ENCODE peak calls at places on chromosomes 12 and 14, in nine cellular contexts. One of them, this sample, is unnamed.

GRCh38 chr14:60722163-60722835 is 1.9 kb downstream of the SIX4 start:
- DNase-seq in adipocyte: peak; percentile 87
- DNase-seq in lower lobe of right lung: peak; percentile 47
- DNase-seq in lung: peak; percentile 31
- DNase-seq in Caco-2: peak; percentile 66
- DNase-seq in A549: peak; percentile 50
- DNase-seq in heart right ventricle: peak; percentile 17
- DNase-seq in body of pancreas: peak; percentile 73
- DNase-seq in breast epithelium: no peak
- DNase-seq in this sample: peak; percentile 78

GRCh38 chr14:68397371-68397779 is 395.5 kb downstream of the ZFP36L1 start:
- DNase-seq in adipocyte: no peak
- DNase-seq in breast epithelium: no peak
- DNase-seq in Caco-2: peak; percentile 32
- DNase-seq in lower lobe of right lung: peak; percentile 89
- DNase-seq in heart right ventricle: peak; percentile 35
- DNase-seq in body of pancreas: peak; percentile 25
- DNase-seq in A549: no peak
- DNase-seq in lung: peak; percentile 77
- DNase-seq in this sample: peak; percentile 81

GRCh38 chr12:11085419-11085818 is 6.7 kb downstream of the TAS2R43 start:
- DNase-seq in breast epithelium: no peak
- DNase-seq in heart right ventricle: no peak
- DNase-seq in body of pancreas: no peak
- DNase-seq in Caco-2: no peak
- DNase-seq in lung: no peak
- DNase-seq in adipocyte: no peak
- DNase-seq in A549: no peak
- DNase-seq in lower lobe of right lung: no peak
- DNase-seq in this sample: no peak

GRCh38 chr12:26176725-26177124 is 18.6 kb upstream of the SSPN start:
- DNase-seq in A549: no peak
- DNase-seq in adipocyte: no peak
- DNase-seq in breast epithelium: no peak
- DNase-seq in lung: no peak
- DNase-seq in Caco-2: no peak
- DNase-seq in lower lobe of right lung: no peak
- DNase-seq in heart right ventricle: no peak
- DNase-seq in body of pancreas: no peak
- DNase-seq in this sample: no peak

GRCh38 chr12:102334765-102335164 is 137.1 kb upstream of the PMCH start:
- DNase-seq in adipocyte: no peak
- DNase-seq in lower lobe of right lung: no peak
- DNase-seq in A549: no peak
- DNase-seq in breast epithelium: no peak
- DNase-seq in heart right ventricle: no peak
- DNase-seq in body of pancreas: no peak
- DNase-seq in lung: no peak
- DNase-seq in Caco-2: no peak
- DNase-seq in this sample: no peak

GRCh38 chr14:75487155-75487671 is 35.1 kb upstream of the BATF start:
- DNase-seq in adipocyte: no peak
- DNase-seq in lung: peak; percentile 5
- DNase-seq in body of pancreas: no peak
- DNase-seq in lower lobe of right lung: no peak
- DNase-seq in heart right ventricle: no peak
- DNase-seq in breast epithelium: no peak
- DNase-seq in A549: no peak
- DNase-seq in Caco-2: no peak
- DNase-seq in this sample: no peak

GRCh38 chr14:69059658-69060648 is 80.9 kb upstream of the ACTN1 start:
- DNase-seq in lung: peak; percentile 55
- DNase-seq in lower lobe of right lung: no peak
- DNase-seq in body of pancreas: peak; percentile 25
- DNase-seq in adipocyte: peak; percentile 93
- DNase-seq in breast epithelium: no peak
- DNase-seq in Caco-2: no peak
- DNase-seq in A549: peak; percentile 67
- DNase-seq in heart right ventricle: no peak
- DNase-seq in this sample: no peak

GRCh38 chr12:72077111-72077820 is 138.6 kb downstream of the TPH2 start:
- DNase-seq in lower lobe of right lung: no peak
- DNase-seq in breast epithelium: no peak
- DNase-seq in heart right ventricle: no peak
- DNase-seq in Caco-2: no peak
- DNase-seq in adipocyte: no peak
- DNase-seq in A549: no peak
- DNase-seq in body of pancreas: no peak
- DNase-seq in lung: no peak
- DNase-seq in this sample: no peak

GRCh38 chr12:6771091-6771495 is 1.2 kb upstream of the LAG3 start:
- DNase-seq in heart right ventricle: no peak
- DNase-seq in body of pancreas: no peak
- DNase-seq in adipocyte: no peak
- DNase-seq in breast epithelium: no peak
- DNase-seq in lung: no peak
- DNase-seq in Caco-2: no peak
- DNase-seq in A549: no peak
- DNase-seq in lower lobe of right lung: no peak
- DNase-seq in this sample: no peak

GRCh38 chr12:40693503-40693863 is 1.2 kb downstream of the CNTN1 start:
- DNase-seq in adipocyte: no peak
- DNase-seq in lower lobe of right lung: peak; percentile 44
- DNase-seq in breast epithelium: no peak
- DNase-seq in body of pancreas: peak; percentile 40
- DNase-seq in lung: peak; percentile 31
- DNase-seq in heart right ventricle: no peak
- DNase-seq in A549: peak; percentile 77
- DNase-seq in Caco-2: no peak
- DNase-seq in this sample: peak; percentile 58

GRCh38 chr12:98983647-98984046 is 338.6 kb downstream of the APAF1 start:
- DNase-seq in lower lobe of right lung: no peak
- DNase-seq in Caco-2: no peak
- DNase-seq in heart right ventricle: no peak
- DNase-seq in adipocyte: peak; percentile 35
- DNase-seq in lung: no peak
- DNase-seq in breast epithelium: no peak
- DNase-seq in body of pancreas: no peak
- DNase-seq in A549: no peak
- DNase-seq in this sample: no peak

GRCh38 chr14:52325632-52326031 is 11.5 kb downstream of the PTGER2 start:
- DNase-seq in body of pancreas: no peak
- DNase-seq in lung: no peak
- DNase-seq in adipocyte: no peak
- DNase-seq in heart right ventricle: no peak
- DNase-seq in breast epithelium: no peak
- DNase-seq in A549: no peak
- DNase-seq in lower lobe of right lung: no peak
- DNase-seq in Caco-2: no peak
- DNase-seq in this sample: no peak

GRCh38 chr12:3231399-3231876 is 154.3 kb downstream of the TSPAN9 start:
- DNase-seq in breast epithelium: no peak
- DNase-seq in lung: no peak
- DNase-seq in A549: no peak
- DNase-seq in heart right ventricle: no peak
- DNase-seq in Caco-2: no peak
- DNase-seq in lower lobe of right lung: no peak
- DNase-seq in body of pancreas: no peak
- DNase-seq in adipocyte: no peak
- DNase-seq in this sample: no peak

GRCh38 chr14:57831981-57832380 is 33.9 kb downstream of the SLC35F4 start:
- DNase-seq in lower lobe of right lung: no peak
- DNase-seq in adipocyte: no peak
- DNase-seq in heart right ventricle: no peak
- DNase-seq in Caco-2: no peak
- DNase-seq in body of pancreas: no peak
- DNase-seq in A549: no peak
- DNase-seq in lung: no peak
- DNase-seq in breast epithelium: no peak
- DNase-seq in this sample: no peak

GRCh38 chr14:63877594-63877993 is 24.8 kb downstream of the SYNE2 start:
- DNase-seq in body of pancreas: no peak
- DNase-seq in A549: no peak
- DNase-seq in breast epithelium: no peak
- DNase-seq in adipocyte: no peak
- DNase-seq in heart right ventricle: no peak
- DNase-seq in Caco-2: no peak
- DNase-seq in lung: no peak
- DNase-seq in lower lobe of right lung: no peak
- DNase-seq in this sample: no peak

GRCh38 chr14:54730156-54730961 is 163.4 kb downstream of the SAMD4A start:
- DNase-seq in body of pancreas: no peak
- DNase-seq in adipocyte: peak; percentile 72
- DNase-seq in Caco-2: no peak
- DNase-seq in lung: no peak
- DNase-seq in A549: no peak
- DNase-seq in heart right ventricle: no peak
- DNase-seq in lower lobe of right lung: no peak
- DNase-seq in breast epithelium: no peak
- DNase-seq in this sample: no peak

GRCh38 chr12:123479442-123480180 is 21.7 kb downstream of the SNRNP35 start:
- DNase-seq in lower lobe of right lung: no peak
- DNase-seq in body of pancreas: no peak
- DNase-seq in A549: no peak
- DNase-seq in breast epithelium: no peak
- DNase-seq in heart right ventricle: no peak
- DNase-seq in lung: no peak
- DNase-seq in Caco-2: no peak
- DNase-seq in adipocyte: no peak
- DNase-seq in this sample: no peak

DNA sequence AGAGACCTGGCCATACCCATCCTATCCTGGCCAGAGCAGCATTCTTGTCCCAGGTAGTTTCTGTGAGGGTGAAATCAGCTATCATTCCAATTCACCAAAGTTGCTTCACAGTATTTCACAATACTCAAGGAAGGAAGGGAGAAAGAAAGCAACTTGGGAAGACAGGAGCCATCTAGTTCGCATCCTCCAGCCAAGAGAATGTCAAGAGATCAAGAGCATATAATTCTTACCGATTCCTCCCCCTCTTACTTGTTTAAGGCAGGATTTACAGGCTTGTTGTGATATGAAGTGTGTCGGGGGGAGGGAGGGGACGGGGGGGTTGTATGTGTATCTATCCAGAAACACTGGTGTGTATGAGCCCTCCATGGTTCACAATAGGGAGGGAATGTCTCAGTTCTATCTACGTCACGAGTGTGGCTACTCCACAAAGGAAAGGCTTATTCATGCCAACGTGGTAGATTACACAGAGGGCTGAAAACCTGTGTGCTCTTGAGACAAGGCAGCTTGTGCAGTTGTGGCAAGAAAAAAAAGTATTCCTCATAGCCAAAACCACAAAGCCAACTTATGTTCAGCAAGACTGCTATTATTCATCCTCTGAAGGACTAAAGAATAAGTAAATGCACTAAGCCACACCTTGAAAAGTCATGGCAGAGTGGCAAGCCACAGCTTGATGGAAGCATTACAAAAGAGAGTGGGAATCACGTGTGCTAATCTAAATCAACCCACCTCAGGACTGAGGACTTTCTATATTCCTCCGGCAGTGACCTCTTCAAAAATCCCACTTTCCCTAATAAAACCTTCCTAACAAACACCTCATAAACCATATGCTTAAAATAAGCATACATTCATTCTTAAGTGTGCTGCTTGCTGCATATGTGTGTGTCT is 35.0 kb downstream of the CORO1C start:
- DNase-seq in lower lobe of right lung: no peak
- DNase-seq in breast epithelium: no peak
- DNase-seq in body of pancreas: no peak
- DNase-seq in Caco-2: no peak
- DNase-seq in lung: no peak
- DNase-seq in heart right ventricle: no peak
- DNase-seq in A549: no peak
- DNase-seq in adipocyte: peak; percentile 67
- DNase-seq in this sample: no peak
- H3K4me1 ChIP-seq in lower lobe of right lung: peaks cover 54% of the 10 kb centered on the region
- H3K4me1 ChIP-seq in breast epithelium: peaks cover 27% of the 10 kb centered on the region
- H3K4me1 ChIP-seq in body of pancreas: peaks cover 11% of the 10 kb centered on the region
- H3K4me1 ChIP-seq in Caco-2: peaks cover 17% of the 10 kb centered on the region
- H3K4me1 ChIP-seq in lung: peaks cover 39% of the 10 kb centered on the region
- H3K4me1 ChIP-seq in heart right ventricle: peaks cover 82% of the 10 kb centered on the region
- H3K4me1 ChIP-seq in A549: peaks cover 66% of the 10 kb centered on the region
- H3K4me1 ChIP-seq in adipocyte: peaks cover 61% of the 10 kb centered on the region
- H3K4me1 ChIP-seq in this sample: peaks cover 69% of the 10 kb centered on the region

DNA sequence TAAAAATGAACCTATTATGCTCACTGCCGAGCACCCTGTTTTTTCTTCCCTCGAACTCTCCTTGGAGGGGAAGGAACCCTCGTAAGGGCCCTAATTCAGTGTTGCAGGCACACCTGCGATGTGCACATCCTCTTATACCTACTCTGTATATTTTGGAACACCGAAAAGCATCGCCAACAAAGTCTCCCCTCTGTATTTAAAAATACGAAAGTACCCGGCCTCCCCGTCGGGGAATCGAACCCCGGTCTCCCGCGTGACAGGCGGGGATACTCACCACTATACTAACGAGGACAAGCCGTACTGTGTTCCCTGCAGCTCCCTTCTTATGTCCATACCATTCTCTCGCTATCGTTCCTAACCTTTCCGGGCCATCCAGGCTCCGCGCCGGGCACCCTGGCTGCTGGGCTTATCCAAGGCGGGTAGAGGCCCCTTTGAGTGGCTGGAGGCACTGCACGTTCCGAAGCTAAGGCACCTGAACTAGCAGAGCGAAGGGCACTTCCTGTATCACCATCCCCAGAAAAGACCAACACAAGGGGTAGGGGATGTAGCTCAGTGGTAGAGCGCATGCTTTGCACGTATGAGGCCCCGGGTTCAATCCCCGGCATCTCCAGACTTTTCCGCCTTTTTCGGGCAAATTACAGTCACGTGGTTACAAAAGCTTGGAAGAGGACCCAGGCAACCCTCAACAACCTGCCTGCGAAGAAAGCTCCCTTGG is 25.1 kb upstream of the UBC start:
- DNase-seq in body of pancreas: peak; percentile 89
- DNase-seq in Caco-2: peak; percentile 93
- DNase-seq in breast epithelium: peak; percentile 86
- DNase-seq in lower lobe of right lung: peak; percentile 86
- DNase-seq in adipocyte: peak; percentile 97
- DNase-seq in A549: peak; percentile 72
- DNase-seq in lung: peak; percentile 88
- DNase-seq in heart right ventricle: peak; percentile 85
- DNase-seq in this sample: peak; percentile 93
- H3K4me1 ChIP-seq in body of pancreas: peaks cover 41% of the 10 kb centered on the region
- H3K4me1 ChIP-seq in Caco-2: no peaks in the 10 kb centered on the region
- H3K4me1 ChIP-seq in breast epithelium: no peaks in the 10 kb centered on the region
- H3K4me1 ChIP-seq in lower lobe of right lung: peaks cover 26% of the 10 kb centered on the region
- H3K4me1 ChIP-seq in adipocyte: peaks cover 28% of the 10 kb centered on the region
- H3K4me1 ChIP-seq in A549: peaks cover 29% of the 10 kb centered on the region
- H3K4me1 ChIP-seq in lung: no peaks in the 10 kb centered on the region
- H3K4me1 ChIP-seq in heart right ventricle: peaks cover 34% of the 10 kb centered on the region
- H3K4me1 ChIP-seq in this sample: peaks cover 36% of the 10 kb centered on the region

GRCh38 chr12:121299662-121300061 is 3.2 kb upstream of the CAMKK2 start:
- DNase-seq in A549: no peak
- DNase-seq in breast epithelium: no peak
- DNase-seq in lung: no peak
- DNase-seq in Caco-2: no peak
- DNase-seq in lower lobe of right lung: no peak
- DNase-seq in adipocyte: no peak
- DNase-seq in body of pancreas: no peak
- DNase-seq in heart right ventricle: no peak
- DNase-seq in this sample: no peak
- H3K4me1 ChIP-seq in A549: peaks cover 13% of the 10 kb centered on the region
- H3K4me1 ChIP-seq in breast epithelium: peaks cover 8% of the 10 kb centered on the region
- H3K4me1 ChIP-seq in lung: no peaks in the 10 kb centered on the region
- H3K4me1 ChIP-seq in Caco-2: no peaks in the 10 kb centered on the region
- H3K4me1 ChIP-seq in lower lobe of right lung: peaks cover 27% of the 10 kb centered on the region
- H3K4me1 ChIP-seq in adipocyte: peaks cover 14% of the 10 kb centered on the region
- H3K4me1 ChIP-seq in body of pancreas: peaks cover 28% of the 10 kb centered on the region
- H3K4me1 ChIP-seq in heart right ventricle: peaks cover 19% of the 10 kb centered on the region
- H3K4me1 ChIP-seq in this sample: peaks cover 24% of the 10 kb centered on the region

GRCh38 chr12:118060301-118061010 is 523 bp downstream of the WSB2 start:
- DNase-seq in lower lobe of right lung: peak; percentile 78
- DNase-seq in adipocyte: peak; percentile 76
- DNase-seq in body of pancreas: peak; percentile 64
- DNase-seq in A549: peak; percentile 46
- DNase-seq in Caco-2: peak; percentile 64
- DNase-seq in heart right ventricle: peak; percentile 63
- DNase-seq in breast epithelium: peak; percentile 53
- DNase-seq in lung: peak; percentile 43
- DNase-seq in this sample: peak; percentile 84
- H3K4me1 ChIP-seq in lower lobe of right lung: peaks cover 55% of the 10 kb centered on the region
- H3K4me1 ChIP-seq in adipocyte: peaks cover 41% of the 10 kb centered on the region
- H3K4me1 ChIP-seq in body of pancreas: peaks cover 70% of the 10 kb centered on the region
- H3K4me1 ChIP-seq in A549: peaks cover 59% of the 10 kb centered on the region
- H3K4me1 ChIP-seq in Caco-2: peaks cover 41% of the 10 kb centered on the region
- H3K4me1 ChIP-seq in heart right ventricle: peaks cover 43% of the 10 kb centered on the region
- H3K4me1 ChIP-seq in breast epithelium: no peaks in the 10 kb centered on the region
- H3K4me1 ChIP-seq in lung: peaks cover 17% of the 10 kb centered on the region
- H3K4me1 ChIP-seq in this sample: peaks cover 47% of the 10 kb centered on the region